ENCODE peak calls at places on chromosomes 13 and 19, in five cellular contexts. One of them, this sample, is unnamed.

GRCh38 chr13:97015661-97016350 is 21.5 kb upstream of the OXGR1 start:
- DNase-seq in AG10803: no peak
- DNase-seq in heart left ventricle: no peak
- DNase-seq in keratinocyte: no peak
- DNase-seq in BJ: no peak
- DNase-seq in this sample: no peak

GRCh38 chr19:16285769-16286564 is 38.7 kb upstream of the KLF2 start:
- DNase-seq in keratinocyte: no peak
- DNase-seq in heart left ventricle: no peak
- DNase-seq in BJ: no peak
- DNase-seq in AG10803: no peak
- DNase-seq in this sample: no peak

GRCh38 chr19:34661357-34661756 is 15.6 kb downstream of the SCGB2B2 start:
- DNase-seq in keratinocyte: no peak
- DNase-seq in AG10803: peak
- DNase-seq in BJ: no peak
- DNase-seq in heart left ventricle: no peak
- DNase-seq in this sample: no peak

GRCh38 chr19:1768248-1768647 is 14.9 kb downstream of the ONECUT3 start:
- DNase-seq in BJ: no peak
- DNase-seq in AG10803: no peak
- DNase-seq in keratinocyte: no peak
- DNase-seq in heart left ventricle: no peak
- DNase-seq in this sample: no peak

GRCh38 chr13:114339779-114340534 is 25.7 kb downstream of the CHAMP1 start:
- DNase-seq in AG10803: peak
- DNase-seq in BJ: no peak
- DNase-seq in heart left ventricle: no peak
- DNase-seq in keratinocyte: no peak
- DNase-seq in this sample: no peak

GRCh38 chr13:20968745-20969144 is 66.2 kb upstream of the XPO4 start:
- DNase-seq in AG10803: no peak
- DNase-seq in heart left ventricle: no peak
- DNase-seq in keratinocyte: no peak
- DNase-seq in BJ: no peak
- DNase-seq in this sample: no peak

GRCh38 chr19:13155472-13156284 is 5.5 kb downstream of the IER2 start:
- DNase-seq in keratinocyte: no peak
- DNase-seq in heart left ventricle: peak
- DNase-seq in AG10803: peak
- DNase-seq in BJ: no peak
- DNase-seq in this sample: no peak

GRCh38 chr19:8629996-8630683 is at the start of gene NFILZ:
- DNase-seq in AG10803: no peak
- DNase-seq in heart left ventricle: no peak
- DNase-seq in keratinocyte: no peak
- DNase-seq in BJ: no peak
- DNase-seq in this sample: no peak

GRCh38 chr13:37338721-37339120 is 233.3 kb upstream of the CSNK1A1L start:
- DNase-seq in AG10803: no peak
- DNase-seq in heart left ventricle: no peak
- DNase-seq in keratinocyte: no peak
- DNase-seq in BJ: no peak
- DNase-seq in this sample: no peak

GRCh38 chr19:38224014-38224862 is at the start of gene DPF1:
- DNase-seq in BJ: no peak
- DNase-seq in heart left ventricle: peak
- DNase-seq in AG10803: peak
- DNase-seq in keratinocyte: peak
- DNase-seq in this sample: no peak

GRCh38 chr13:100565291-100565690 is 23.3 kb downstream of the GGACT start:
- DNase-seq in keratinocyte: no peak
- DNase-seq in BJ: no peak
- DNase-seq in AG10803: no peak
- DNase-seq in heart left ventricle: no peak
- DNase-seq in this sample: no peak

GRCh38 chr19:48999481-49000325 is 6.0 kb downstream of the RUVBL2 start:
- DNase-seq in keratinocyte: no peak
- DNase-seq in AG10803: peak
- DNase-seq in BJ: no peak
- DNase-seq in heart left ventricle: no peak
- DNase-seq in this sample: no peak

GRCh38 chr19:11091343-11092153 is 2.3 kb downstream of the LDLR start:
- DNase-seq in keratinocyte: no peak
- DNase-seq in BJ: peak
- DNase-seq in heart left ventricle: peak
- DNase-seq in AG10803: peak
- DNase-seq in this sample: peak

GRCh38 chr19:12733369-12733896 is 1.1 kb downstream of the TRIR start:
- DNase-seq in keratinocyte: no peak
- DNase-seq in BJ: no peak
- DNase-seq in heart left ventricle: no peak
- DNase-seq in AG10803: peak
- DNase-seq in this sample: no peak

GRCh38 chr13:53004605-53005004 is 24.0 kb upstream of the OLFM4 start:
- DNase-seq in heart left ventricle: no peak
- DNase-seq in AG10803: no peak
- DNase-seq in BJ: no peak
- DNase-seq in keratinocyte: no peak
- DNase-seq in this sample: no peak

GRCh38 chr13:81927347-81927746 is 1586.4 kb upstream of the SPRY2 start:
- DNase-seq in AG10803: no peak
- DNase-seq in BJ: no peak
- DNase-seq in keratinocyte: no peak
- DNase-seq in heart left ventricle: no peak
- DNase-seq in this sample: no peak

GRCh38 chr13:70391678-70392077 is 283.4 kb upstream of the KLHL1 start:
- DNase-seq in heart left ventricle: no peak
- DNase-seq in AG10803: no peak
- DNase-seq in BJ: no peak
- DNase-seq in keratinocyte: no peak
- DNase-seq in this sample: no peak

GRCh38 chr19:19348266-19348665 is 27.6 kb downstream of the MAU2 start:
- DNase-seq in AG10803: no peak
- DNase-seq in keratinocyte: no peak
- DNase-seq in BJ: no peak
- DNase-seq in heart left ventricle: no peak
- DNase-seq in this sample: no peak

DNA sequence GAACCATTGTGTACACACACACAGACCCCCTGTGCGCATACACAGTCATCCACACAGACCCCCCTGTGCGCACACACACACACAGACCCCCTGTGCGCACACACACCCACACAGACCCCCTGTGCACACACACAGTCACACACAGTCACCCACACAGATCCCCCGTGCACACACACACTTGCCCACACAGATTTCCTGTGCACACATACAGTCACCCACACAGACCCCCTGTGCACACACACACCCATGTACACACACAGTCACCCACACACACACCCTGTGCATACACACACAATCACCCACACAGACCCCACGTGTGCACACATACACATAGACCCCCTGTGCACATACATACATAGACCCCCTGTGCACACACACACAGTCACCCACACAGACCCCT is 106.1 kb downstream of the HSPH1 start:
- DNase-seq in keratinocyte: no peak
- DNase-seq in heart left ventricle: no peak
- DNase-seq in AG10803: no peak
- DNase-seq in BJ: no peak
- DNase-seq in this sample: no peak
- TF ChIP-seq CTCF in keratinocyte: no peak
- TF ChIP-seq CTCF in heart left ventricle: no peak
- TF ChIP-seq CTCF in AG10803: no peak
- TF ChIP-seq CTCF in BJ: no peak
- TF ChIP-seq CTCF in this sample: no peak

GRCh38 chr19:51615991-51616390 is 14.2 kb downstream of the SIGLEC5 start:
- DNase-seq in AG10803: no peak
- DNase-seq in heart left ventricle: no peak
- DNase-seq in BJ: no peak
- DNase-seq in keratinocyte: no peak
- DNase-seq in this sample: no peak

GRCh38 chr19:51626675-51627074 is 3.5 kb downstream of the SIGLEC5 start:
- DNase-seq in keratinocyte: no peak
- DNase-seq in AG10803: no peak
- DNase-seq in heart left ventricle: no peak
- DNase-seq in BJ: no peak
- DNase-seq in this sample: no peak

GRCh38 chr19:51621178-51621577 is 9.0 kb downstream of the SIGLEC5 start:
- DNase-seq in heart left ventricle: no peak
- DNase-seq in keratinocyte: no peak
- DNase-seq in BJ: no peak
- DNase-seq in AG10803: no peak
- DNase-seq in this sample: no peak
- H3K4me3 ChIP-seq in heart left ventricle: no peak
- H3K4me3 ChIP-seq in keratinocyte: no peak
- H3K4me3 ChIP-seq in BJ: no peak
- H3K4me3 ChIP-seq in AG10803: no peak
- H3K4me3 ChIP-seq in this sample: no peak

GRCh38 chr19:52464798-52465470 is 11.6 kb downstream of the ZNF578 start:
- DNase-seq in heart left ventricle: no peak
- DNase-seq in keratinocyte: no peak
- DNase-seq in AG10803: no peak
- DNase-seq in BJ: no peak
- DNase-seq in this sample: no peak
- TF ChIP-seq CTCF in heart left ventricle: no peak
- TF ChIP-seq CTCF in keratinocyte: no peak
- TF ChIP-seq CTCF in AG10803: no peak
- TF ChIP-seq CTCF in BJ: no peak
- TF ChIP-seq CTCF in this sample: no peak

DNA sequence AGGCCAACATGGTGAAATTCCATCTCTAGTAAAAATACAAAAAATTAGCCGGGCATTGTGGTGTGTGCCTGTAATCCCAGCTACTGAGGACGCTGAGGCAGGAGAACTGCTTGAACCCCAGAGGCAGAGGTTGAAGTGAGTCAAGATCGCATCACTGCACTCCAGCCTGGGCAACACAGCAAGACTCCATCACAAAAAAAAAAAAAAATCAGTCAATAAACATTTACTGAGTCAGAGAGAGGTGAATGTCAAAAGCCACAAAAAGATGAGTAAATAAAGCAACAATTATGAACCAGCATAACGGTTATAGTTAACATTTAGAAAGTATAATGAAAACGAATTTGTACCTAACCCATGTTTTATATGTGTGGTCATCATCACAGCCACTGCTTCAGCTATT is 23.1 kb downstream of the PSPC1 start:
- DNase-seq in BJ: no peak
- DNase-seq in AG10803: no peak
- DNase-seq in heart left ventricle: no peak
- DNase-seq in keratinocyte: no peak
- DNase-seq in this sample: no peak
- H3K4me3 ChIP-seq in BJ: no peak
- H3K4me3 ChIP-seq in AG10803: no peak
- H3K4me3 ChIP-seq in heart left ventricle: no peak
- H3K4me3 ChIP-seq in keratinocyte: no peak
- H3K4me3 ChIP-seq in this sample: no peak

This sample was measured in AG04449.